ENCODE peak calls at places on chromosomes 4 and X, in seven cellular contexts. One of them, this sample, is unnamed.

GRCh38 chr4:164725066-164725465 is 28.9 kb upstream of the SMIM31 start:
- DNase-seq in GM03348: no peak
- DNase-seq in kidney glomerular epithelial cell: no peak
- DNase-seq in T-helper 2 cell: peak
- DNase-seq in HS-27A: no peak
- DNase-seq in NCI-H1436 treated with DMSO at 0.1 percent for 48 hours: no peak
- DNase-seq in activated T-cell treated with anti-CD3 and anti-CD28 coated beads, Interleukin-2, amount 50 U/mL, for 72 hours: no peak
- DNase-seq in this sample: no peak

GRCh38 chr4:94126669-94127068 is 81.0 kb upstream of the SMARCAD1 start:
- DNase-seq in GM03348: no peak
- DNase-seq in kidney glomerular epithelial cell: no peak
- DNase-seq in T-helper 2 cell: no peak
- DNase-seq in HS-27A: no peak
- DNase-seq in NCI-H1436 treated with DMSO at 0.1 percent for 48 hours: no peak
- DNase-seq in activated T-cell treated with anti-CD3 and anti-CD28 coated beads, Interleukin-2, amount 50 U/mL, for 72 hours: no peak
- DNase-seq in this sample: no peak

GRCh38 chrX:137550561-137551305 is 15.2 kb upstream of the ZIC3 start:
- DNase-seq in GM03348: no peak
- DNase-seq in kidney glomerular epithelial cell: no peak
- DNase-seq in T-helper 2 cell: no peak
- DNase-seq in HS-27A: no peak
- DNase-seq in NCI-H1436 treated with DMSO at 0.1 percent for 48 hours: no peak
- DNase-seq in activated T-cell treated with anti-CD3 and anti-CD28 coated beads, Interleukin-2, amount 50 U/mL, for 72 hours: no peak
- DNase-seq in this sample: no peak

GRCh38 chr4:47913858-47914218 is 545 bp downstream of the NFXL1 start:
- DNase-seq in GM03348: no peak
- DNase-seq in kidney glomerular epithelial cell: no peak
- DNase-seq in T-helper 2 cell: peak
- DNase-seq in HS-27A: no peak
- DNase-seq in NCI-H1436 treated with DMSO at 0.1 percent for 48 hours: no peak
- DNase-seq in activated T-cell treated with anti-CD3 and anti-CD28 coated beads, Interleukin-2, amount 50 U/mL, for 72 hours: peak
- DNase-seq in this sample: no peak

GRCh38 chr4:74793757-74794340 is 474 bp downstream of the BTC start:
- DNase-seq in GM03348: peak
- DNase-seq in kidney glomerular epithelial cell: peak
- DNase-seq in T-helper 2 cell: peak
- DNase-seq in HS-27A: no peak
- DNase-seq in NCI-H1436 treated with DMSO at 0.1 percent for 48 hours: peak
- DNase-seq in activated T-cell treated with anti-CD3 and anti-CD28 coated beads, Interleukin-2, amount 50 U/mL, for 72 hours: peak
- DNase-seq in this sample: peak

GRCh38 chr4:53763813-53764597 is 172.7 kb upstream of the LNX1 start:
- DNase-seq in GM03348: peak
- DNase-seq in kidney glomerular epithelial cell: peak
- DNase-seq in T-helper 2 cell: no peak
- DNase-seq in HS-27A: peak
- DNase-seq in NCI-H1436 treated with DMSO at 0.1 percent for 48 hours: no peak
- DNase-seq in activated T-cell treated with anti-CD3 and anti-CD28 coated beads, Interleukin-2, amount 50 U/mL, for 72 hours: no peak
- DNase-seq in this sample: peak

GRCh38 chr4:183858011-183858615 is 47.0 kb upstream of the STOX2 start:
- DNase-seq in GM03348: no peak
- DNase-seq in kidney glomerular epithelial cell: no peak
- DNase-seq in T-helper 2 cell: no peak
- DNase-seq in HS-27A: no peak
- DNase-seq in NCI-H1436 treated with DMSO at 0.1 percent for 48 hours: no peak
- DNase-seq in activated T-cell treated with anti-CD3 and anti-CD28 coated beads, Interleukin-2, amount 50 U/mL, for 72 hours: no peak
- DNase-seq in this sample: no peak

GRCh38 chr4:69830529-69831269 is 29.2 kb downstream of the SULT1E1 start:
- DNase-seq in GM03348: no peak
- DNase-seq in kidney glomerular epithelial cell: peak
- DNase-seq in T-helper 2 cell: peak
- DNase-seq in HS-27A: no peak
- DNase-seq in NCI-H1436 treated with DMSO at 0.1 percent for 48 hours: no peak
- DNase-seq in activated T-cell treated with anti-CD3 and anti-CD28 coated beads, Interleukin-2, amount 50 U/mL, for 72 hours: no peak
- DNase-seq in this sample: peak

GRCh38 chr4:37873383-37873782 is 17.5 kb upstream of the TBC1D1 start:
- DNase-seq in GM03348: peak
- DNase-seq in kidney glomerular epithelial cell: peak
- DNase-seq in T-helper 2 cell: no peak
- DNase-seq in HS-27A: no peak
- DNase-seq in NCI-H1436 treated with DMSO at 0.1 percent for 48 hours: no peak
- DNase-seq in activated T-cell treated with anti-CD3 and anti-CD28 coated beads, Interleukin-2, amount 50 U/mL, for 72 hours: no peak
- DNase-seq in this sample: peak

GRCh38 chrX:3697701-3698279 is 15.7 kb downstream of the PRKX start:
- DNase-seq in GM03348: peak
- DNase-seq in kidney glomerular epithelial cell: peak
- DNase-seq in T-helper 2 cell: no peak
- DNase-seq in HS-27A: no peak
- DNase-seq in NCI-H1436 treated with DMSO at 0.1 percent for 48 hours: no peak
- DNase-seq in activated T-cell treated with anti-CD3 and anti-CD28 coated beads, Interleukin-2, amount 50 U/mL, for 72 hours: no peak
- DNase-seq in this sample: peak

GRCh38 chrX:16138108-16138427 is 14.7 kb downstream of the GRPR start:
- DNase-seq in GM03348: no peak
- DNase-seq in kidney glomerular epithelial cell: no peak
- DNase-seq in T-helper 2 cell: no peak
- DNase-seq in HS-27A: no peak
- DNase-seq in NCI-H1436 treated with DMSO at 0.1 percent for 48 hours: no peak
- DNase-seq in activated T-cell treated with anti-CD3 and anti-CD28 coated beads, Interleukin-2, amount 50 U/mL, for 72 hours: no peak
- DNase-seq in this sample: no peak

GRCh38 chr4:7782783-7783182 is 156.9 kb downstream of the AFAP1 start:
- DNase-seq in GM03348: no peak
- DNase-seq in kidney glomerular epithelial cell: no peak
- DNase-seq in T-helper 2 cell: peak
- DNase-seq in HS-27A: no peak
- DNase-seq in NCI-H1436 treated with DMSO at 0.1 percent for 48 hours: no peak
- DNase-seq in activated T-cell treated with anti-CD3 and anti-CD28 coated beads, Interleukin-2, amount 50 U/mL, for 72 hours: no peak
- DNase-seq in this sample: no peak

GRCh38 chrX:105527759-105528158 is 294.6 kb upstream of the NRK start:
- DNase-seq in GM03348: no peak
- DNase-seq in kidney glomerular epithelial cell: no peak
- DNase-seq in T-helper 2 cell: no peak
- DNase-seq in HS-27A: no peak
- DNase-seq in NCI-H1436 treated with DMSO at 0.1 percent for 48 hours: no peak
- DNase-seq in activated T-cell treated with anti-CD3 and anti-CD28 coated beads, Interleukin-2, amount 50 U/mL, for 72 hours: no peak
- DNase-seq in this sample: no peak

GRCh38 chr4:17721496-17722360 is 59.7 kb downstream of the FAM184B start:
- DNase-seq in GM03348: peak
- DNase-seq in kidney glomerular epithelial cell: no peak
- DNase-seq in T-helper 2 cell: no peak
- DNase-seq in HS-27A: no peak
- DNase-seq in NCI-H1436 treated with DMSO at 0.1 percent for 48 hours: no peak
- DNase-seq in activated T-cell treated with anti-CD3 and anti-CD28 coated beads, Interleukin-2, amount 50 U/mL, for 72 hours: no peak
- DNase-seq in this sample: no peak

GRCh38 chr4:183362916-183363542 is 40.8 kb upstream of the CLDN24 start:
- DNase-seq in GM03348: peak
- DNase-seq in kidney glomerular epithelial cell: no peak
- DNase-seq in T-helper 2 cell: no peak
- DNase-seq in HS-27A: no peak
- DNase-seq in NCI-H1436 treated with DMSO at 0.1 percent for 48 hours: no peak
- DNase-seq in activated T-cell treated with anti-CD3 and anti-CD28 coated beads, Interleukin-2, amount 50 U/mL, for 72 hours: no peak
- DNase-seq in this sample: peak

GRCh38 chrX:42246814-42247213 is 323.5 kb upstream of the CASK start:
- DNase-seq in GM03348: peak
- DNase-seq in kidney glomerular epithelial cell: no peak
- DNase-seq in T-helper 2 cell: no peak
- DNase-seq in HS-27A: no peak
- DNase-seq in NCI-H1436 treated with DMSO at 0.1 percent for 48 hours: no peak
- DNase-seq in activated T-cell treated with anti-CD3 and anti-CD28 coated beads, Interleukin-2, amount 50 U/mL, for 72 hours: no peak
- DNase-seq in this sample: peak

GRCh38 chrX:9860826-9861225 is 74.6 kb downstream of the SHROOM2 start:
- DNase-seq in GM03348: no peak
- DNase-seq in kidney glomerular epithelial cell: no peak
- DNase-seq in T-helper 2 cell: no peak
- DNase-seq in HS-27A: no peak
- DNase-seq in NCI-H1436 treated with DMSO at 0.1 percent for 48 hours: no peak
- DNase-seq in activated T-cell treated with anti-CD3 and anti-CD28 coated beads, Interleukin-2, amount 50 U/mL, for 72 hours: no peak
- DNase-seq in this sample: peak

GRCh38 chrX:130171446-130172126 is at the start of gene RAB33A:
- DNase-seq in GM03348: peak
- DNase-seq in kidney glomerular epithelial cell: no peak
- DNase-seq in T-helper 2 cell: peak
- DNase-seq in HS-27A: no peak
- DNase-seq in NCI-H1436 treated with DMSO at 0.1 percent for 48 hours: no peak
- DNase-seq in activated T-cell treated with anti-CD3 and anti-CD28 coated beads, Interleukin-2, amount 50 U/mL, for 72 hours: peak
- DNase-seq in this sample: no peak

GRCh38 chrX:9845574-9845948 is 59.3 kb downstream of the SHROOM2 start:
- DNase-seq in GM03348: no peak
- DNase-seq in kidney glomerular epithelial cell: no peak
- DNase-seq in T-helper 2 cell: no peak
- DNase-seq in HS-27A: no peak
- DNase-seq in NCI-H1436 treated with DMSO at 0.1 percent for 48 hours: no peak
- DNase-seq in activated T-cell treated with anti-CD3 and anti-CD28 coated beads, Interleukin-2, amount 50 U/mL, for 72 hours: no peak
- DNase-seq in this sample: peak

GRCh38 chrX:16212436-16212835 is 45.2 kb downstream of the MAGEB17 start:
- DNase-seq in GM03348: peak
- DNase-seq in kidney glomerular epithelial cell: no peak
- DNase-seq in T-helper 2 cell: no peak
- DNase-seq in HS-27A: no peak
- DNase-seq in NCI-H1436 treated with DMSO at 0.1 percent for 48 hours: no peak
- DNase-seq in activated T-cell treated with anti-CD3 and anti-CD28 coated beads, Interleukin-2, amount 50 U/mL, for 72 hours: no peak
- DNase-seq in this sample: peak

GRCh38 chr4:71294301-71294700 is 44.5 kb upstream of the SLC4A4 start:
- DNase-seq in GM03348: no peak
- DNase-seq in kidney glomerular epithelial cell: peak
- DNase-seq in T-helper 2 cell: no peak
- DNase-seq in HS-27A: no peak
- DNase-seq in NCI-H1436 treated with DMSO at 0.1 percent for 48 hours: no peak
- DNase-seq in activated T-cell treated with anti-CD3 and anti-CD28 coated beads, Interleukin-2, amount 50 U/mL, for 72 hours: no peak
- DNase-seq in this sample: peak

GRCh38 chr4:15776871-15777648 is 1.1 kb upstream of the CD38 start:
- DNase-seq in GM03348: no peak
- DNase-seq in kidney glomerular epithelial cell: no peak
- DNase-seq in T-helper 2 cell: no peak
- DNase-seq in HS-27A: no peak
- DNase-seq in NCI-H1436 treated with DMSO at 0.1 percent for 48 hours: no peak
- DNase-seq in activated T-cell treated with anti-CD3 and anti-CD28 coated beads, Interleukin-2, amount 50 U/mL, for 72 hours: no peak
- DNase-seq in this sample: no peak

GRCh38 chr4:138977525-138977924 is 38.1 kb upstream of the NOCT start:
- DNase-seq in GM03348: no peak
- DNase-seq in kidney glomerular epithelial cell: no peak
- DNase-seq in T-helper 2 cell: no peak
- DNase-seq in HS-27A: no peak
- DNase-seq in NCI-H1436 treated with DMSO at 0.1 percent for 48 hours: no peak
- DNase-seq in activated T-cell treated with anti-CD3 and anti-CD28 coated beads, Interleukin-2, amount 50 U/mL, for 72 hours: no peak
- DNase-seq in this sample: no peak

GRCh38 chrX:69021561-69021960 is 143.7 kb downstream of the PJA1 start:
- DNase-seq in GM03348: no peak
- DNase-seq in kidney glomerular epithelial cell: no peak
- DNase-seq in T-helper 2 cell: no peak
- DNase-seq in HS-27A: no peak
- DNase-seq in NCI-H1436 treated with DMSO at 0.1 percent for 48 hours: no peak
- DNase-seq in activated T-cell treated with anti-CD3 and anti-CD28 coated beads, Interleukin-2, amount 50 U/mL, for 72 hours: no peak
- DNase-seq in this sample: no peak

GRCh38 chrX:52574416-52575275 is 57.8 kb upstream of the XAGE1B start:
- DNase-seq in GM03348: peak
- DNase-seq in kidney glomerular epithelial cell: peak
- DNase-seq in T-helper 2 cell: peak
- DNase-seq in HS-27A: peak
- DNase-seq in NCI-H1436 treated with DMSO at 0.1 percent for 48 hours: no peak
- DNase-seq in activated T-cell treated with anti-CD3 and anti-CD28 coated beads, Interleukin-2, amount 50 U/mL, for 72 hours: peak
- DNase-seq in this sample: peak

GRCh38 chr4:123555500-123556273 is 159.1 kb downstream of the SPRY1 start:
- DNase-seq in GM03348: peak
- DNase-seq in kidney glomerular epithelial cell: peak
- DNase-seq in T-helper 2 cell: no peak
- DNase-seq in HS-27A: peak
- DNase-seq in NCI-H1436 treated with DMSO at 0.1 percent for 48 hours: no peak
- DNase-seq in activated T-cell treated with anti-CD3 and anti-CD28 coated beads, Interleukin-2, amount 50 U/mL, for 72 hours: no peak
- DNase-seq in this sample: peak

GRCh38 chrX:71859637-71860036 is 51.0 kb upstream of the NHSL2 start:
- DNase-seq in GM03348: peak
- DNase-seq in kidney glomerular epithelial cell: peak
- DNase-seq in T-helper 2 cell: peak
- DNase-seq in HS-27A: no peak
- DNase-seq in NCI-H1436 treated with DMSO at 0.1 percent for 48 hours: no peak
- DNase-seq in activated T-cell treated with anti-CD3 and anti-CD28 coated beads, Interleukin-2, amount 50 U/mL, for 72 hours: peak
- DNase-seq in this sample: peak

GRCh38 chr4:158327525-158327924 is 117.2 kb downstream of the TMEM144 start:
- DNase-seq in GM03348: no peak
- DNase-seq in kidney glomerular epithelial cell: no peak
- DNase-seq in T-helper 2 cell: no peak
- DNase-seq in HS-27A: no peak
- DNase-seq in NCI-H1436 treated with DMSO at 0.1 percent for 48 hours: no peak
- DNase-seq in activated T-cell treated with anti-CD3 and anti-CD28 coated beads, Interleukin-2, amount 50 U/mL, for 72 hours: no peak
- DNase-seq in this sample: peak

GRCh38 chrX:32524385-32524784 is 687.0 kb downstream of the DMD start:
- DNase-seq in GM03348: no peak
- DNase-seq in kidney glomerular epithelial cell: no peak
- DNase-seq in T-helper 2 cell: no peak
- DNase-seq in HS-27A: no peak
- DNase-seq in NCI-H1436 treated with DMSO at 0.1 percent for 48 hours: no peak
- DNase-seq in activated T-cell treated with anti-CD3 and anti-CD28 coated beads, Interleukin-2, amount 50 U/mL, for 72 hours: no peak
- DNase-seq in this sample: no peak